ENCODE peak calls at places on chromosomes 5 and 9, in nine cellular contexts. One of them, this sample, is unnamed.

GRCh38 chr5:124908603-124909451 is 162.4 kb upstream of the ZNF608 start:
- DNase-seq in IMR-90: peak; percentile 18
- DNase-seq in lower lobe of right lung: no peak
- DNase-seq in ascending aorta: no peak
- DNase-seq in dorsolateral prefrontal cortex: no peak
- DNase-seq in cardiac muscle cell: peak; percentile 69
- DNase-seq in fibroblast of mammary gland: peak; percentile 30
- DNase-seq in AG09319: no peak
- DNase-seq in osteocyte: no peak
- DNase-seq in this sample: no peak

GRCh38 chr5:160635046-160635445 is 213.4 kb downstream of the PTTG1 start:
- DNase-seq in IMR-90: no peak
- DNase-seq in lower lobe of right lung: no peak
- DNase-seq in ascending aorta: no peak
- DNase-seq in dorsolateral prefrontal cortex: no peak
- DNase-seq in cardiac muscle cell: no peak
- DNase-seq in fibroblast of mammary gland: no peak
- DNase-seq in AG09319: no peak
- DNase-seq in osteocyte: no peak
- DNase-seq in this sample: no peak

GRCh38 chr5:178519804-178520203 is 70.4 kb downstream of the COL23A1 start:
- DNase-seq in IMR-90: no peak
- DNase-seq in lower lobe of right lung: no peak
- DNase-seq in ascending aorta: no peak
- DNase-seq in dorsolateral prefrontal cortex: no peak
- DNase-seq in cardiac muscle cell: no peak
- DNase-seq in fibroblast of mammary gland: no peak
- DNase-seq in AG09319: no peak
- DNase-seq in osteocyte: no peak
- DNase-seq in this sample: no peak

GRCh38 chr5:155024015-155024414 is 10.5 kb downstream of the KIF4B start:
- DNase-seq in IMR-90: no peak
- DNase-seq in lower lobe of right lung: peak; percentile 51
- DNase-seq in ascending aorta: no peak
- DNase-seq in dorsolateral prefrontal cortex: no peak
- DNase-seq in cardiac muscle cell: no peak
- DNase-seq in fibroblast of mammary gland: no peak
- DNase-seq in AG09319: no peak
- DNase-seq in osteocyte: no peak
- DNase-seq in this sample: no peak

GRCh38 chr9:710951-711745 is 130.3 kb upstream of the DMRT1 start:
- DNase-seq in IMR-90: no peak
- DNase-seq in lower lobe of right lung: no peak
- DNase-seq in ascending aorta: no peak
- DNase-seq in dorsolateral prefrontal cortex: no peak
- DNase-seq in cardiac muscle cell: no peak
- DNase-seq in fibroblast of mammary gland: no peak
- DNase-seq in AG09319: no peak
- DNase-seq in osteocyte: no peak
- DNase-seq in this sample: no peak

GRCh38 chr9:109780453-109781033 is 545 bp downstream of the PALM2AKAP2 start:
- DNase-seq in IMR-90: no peak
- DNase-seq in lower lobe of right lung: no peak
- DNase-seq in ascending aorta: no peak
- DNase-seq in dorsolateral prefrontal cortex: no peak
- DNase-seq in cardiac muscle cell: peak; percentile 53
- DNase-seq in fibroblast of mammary gland: peak; percentile 33
- DNase-seq in AG09319: no peak
- DNase-seq in osteocyte: no peak
- DNase-seq in this sample: no peak

GRCh38 chr5:74241751-74242140 is 398.8 kb downstream of the ENC1 start:
- DNase-seq in IMR-90: peak; percentile 34
- DNase-seq in lower lobe of right lung: no peak
- DNase-seq in ascending aorta: no peak
- DNase-seq in dorsolateral prefrontal cortex: no peak
- DNase-seq in cardiac muscle cell: no peak
- DNase-seq in fibroblast of mammary gland: no peak
- DNase-seq in AG09319: no peak
- DNase-seq in osteocyte: no peak
- DNase-seq in this sample: no peak

GRCh38 chr5:90438100-90438499 is 28.5 kb upstream of the CETN3 start:
- DNase-seq in IMR-90: no peak
- DNase-seq in lower lobe of right lung: no peak
- DNase-seq in ascending aorta: no peak
- DNase-seq in dorsolateral prefrontal cortex: no peak
- DNase-seq in cardiac muscle cell: peak; percentile 75
- DNase-seq in fibroblast of mammary gland: no peak
- DNase-seq in AG09319: no peak
- DNase-seq in osteocyte: no peak
- DNase-seq in this sample: no peak

GRCh38 chr9:32524558-32525461 is 1.2 kb downstream of the RIGI start:
- DNase-seq in IMR-90: no peak
- DNase-seq in lower lobe of right lung: no peak
- DNase-seq in ascending aorta: no peak
- DNase-seq in dorsolateral prefrontal cortex: no peak
- DNase-seq in cardiac muscle cell: no peak
- DNase-seq in fibroblast of mammary gland: no peak
- DNase-seq in AG09319: no peak
- DNase-seq in osteocyte: no peak
- DNase-seq in this sample: peak; percentile 59

GRCh38 chr9:95197692-95198271 is 119.7 kb downstream of the FANCC start:
- DNase-seq in IMR-90: peak; percentile 18
- DNase-seq in lower lobe of right lung: no peak
- DNase-seq in ascending aorta: no peak
- DNase-seq in dorsolateral prefrontal cortex: no peak
- DNase-seq in cardiac muscle cell: no peak
- DNase-seq in fibroblast of mammary gland: peak; percentile 62
- DNase-seq in AG09319: no peak
- DNase-seq in osteocyte: no peak
- DNase-seq in this sample: no peak

GRCh38 chr5:59724482-59725392 is 168.8 kb downstream of the PDE4D start:
- DNase-seq in IMR-90: peak; percentile 36
- DNase-seq in lower lobe of right lung: no peak
- DNase-seq in ascending aorta: no peak
- DNase-seq in dorsolateral prefrontal cortex: no peak
- DNase-seq in cardiac muscle cell: peak; percentile 60
- DNase-seq in fibroblast of mammary gland: peak; percentile 59
- DNase-seq in AG09319: no peak
- DNase-seq in osteocyte: no peak
- DNase-seq in this sample: no peak

GRCh38 chr9:124786881-124787573 is 10.1 kb downstream of the OLFML2A start:
- DNase-seq in IMR-90: no peak
- DNase-seq in lower lobe of right lung: no peak
- DNase-seq in ascending aorta: no peak
- DNase-seq in dorsolateral prefrontal cortex: no peak
- DNase-seq in cardiac muscle cell: no peak
- DNase-seq in fibroblast of mammary gland: no peak
- DNase-seq in AG09319: no peak
- DNase-seq in osteocyte: peak; percentile 67
- DNase-seq in this sample: peak; percentile 90

GRCh38 chr5:179439181-179439990 is 94.1 kb upstream of the ADAMTS2 start:
- DNase-seq in IMR-90: no peak
- DNase-seq in lower lobe of right lung: peak; percentile 30
- DNase-seq in ascending aorta: no peak
- DNase-seq in dorsolateral prefrontal cortex: no peak
- DNase-seq in cardiac muscle cell: no peak
- DNase-seq in fibroblast of mammary gland: no peak
- DNase-seq in AG09319: no peak
- DNase-seq in osteocyte: no peak
- DNase-seq in this sample: peak; percentile 79

GRCh38 chr5:143209881-143210395 is 193.5 kb downstream of the NR3C1 start:
- DNase-seq in IMR-90: no peak
- DNase-seq in lower lobe of right lung: no peak
- DNase-seq in ascending aorta: no peak
- DNase-seq in dorsolateral prefrontal cortex: no peak
- DNase-seq in cardiac muscle cell: no peak
- DNase-seq in fibroblast of mammary gland: no peak
- DNase-seq in AG09319: no peak
- DNase-seq in osteocyte: no peak
- DNase-seq in this sample: no peak

GRCh38 chr5:143207058-143207457 is 196.4 kb downstream of the NR3C1 start:
- DNase-seq in IMR-90: no peak
- DNase-seq in lower lobe of right lung: no peak
- DNase-seq in ascending aorta: no peak
- DNase-seq in dorsolateral prefrontal cortex: no peak
- DNase-seq in cardiac muscle cell: no peak
- DNase-seq in fibroblast of mammary gland: no peak
- DNase-seq in AG09319: no peak
- DNase-seq in osteocyte: no peak
- DNase-seq in this sample: no peak

GRCh38 chr5:143207563-143208364 is 195.7 kb downstream of the NR3C1 start:
- DNase-seq in IMR-90: peak; percentile 15
- DNase-seq in lower lobe of right lung: no peak
- DNase-seq in ascending aorta: no peak
- DNase-seq in dorsolateral prefrontal cortex: peak; percentile 43
- DNase-seq in cardiac muscle cell: no peak
- DNase-seq in fibroblast of mammary gland: no peak
- DNase-seq in AG09319: no peak
- DNase-seq in osteocyte: no peak
- DNase-seq in this sample: no peak

GRCh38 chr5:143208365-143208641 is 195.2 kb downstream of the NR3C1 start:
- DNase-seq in IMR-90: no peak
- DNase-seq in lower lobe of right lung: no peak
- DNase-seq in ascending aorta: no peak
- DNase-seq in dorsolateral prefrontal cortex: no peak
- DNase-seq in cardiac muscle cell: no peak
- DNase-seq in fibroblast of mammary gland: no peak
- DNase-seq in AG09319: no peak
- DNase-seq in osteocyte: no peak
- DNase-seq in this sample: no peak

DNA sequence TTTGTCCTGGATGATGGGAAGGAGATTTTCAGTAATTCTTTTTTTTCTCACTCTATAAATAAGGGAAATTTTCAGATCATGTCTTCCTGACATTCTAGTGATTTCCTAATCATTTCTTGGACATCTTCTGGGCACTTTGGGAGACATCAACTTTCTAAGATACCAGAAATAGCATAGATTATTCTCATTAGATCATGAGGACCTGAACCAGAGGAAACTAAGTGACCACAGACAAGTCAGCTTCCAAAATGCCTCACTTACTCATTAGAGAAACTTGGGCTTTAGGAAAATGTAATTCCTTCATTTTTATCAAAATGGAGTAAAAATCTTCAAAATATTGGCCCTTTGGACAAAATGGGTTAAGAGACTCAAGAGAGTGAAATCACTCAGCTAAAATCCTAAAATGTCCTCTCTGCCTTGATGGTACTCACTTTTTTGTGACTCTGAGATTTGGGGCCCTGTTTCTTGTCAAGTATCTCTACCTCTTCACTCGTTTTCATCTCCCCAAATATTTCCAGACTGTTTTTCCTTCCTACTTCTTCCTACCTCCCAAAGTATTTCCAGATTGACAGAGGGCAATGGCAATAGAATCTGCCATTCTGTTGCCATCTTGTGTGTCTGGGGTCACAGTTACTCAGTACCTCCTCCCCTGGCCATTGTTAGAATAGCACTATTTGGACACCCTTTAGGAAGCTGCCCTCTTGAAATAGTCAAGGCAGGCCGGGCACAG is 194.5 kb downstream of the NR3C1 start:
- DNase-seq in IMR-90: peak; percentile 47
- DNase-seq in lower lobe of right lung: no peak
- DNase-seq in ascending aorta: no peak
- DNase-seq in dorsolateral prefrontal cortex: no peak
- DNase-seq in cardiac muscle cell: no peak
- DNase-seq in fibroblast of mammary gland: no peak
- DNase-seq in AG09319: no peak
- DNase-seq in osteocyte: no peak
- DNase-seq in this sample: no peak
- TF ChIP-seq CTCF in IMR-90: peak; percentile 11
- TF ChIP-seq CTCF in lower lobe of right lung: no peak
- TF ChIP-seq CTCF in ascending aorta: no peak
- TF ChIP-seq CTCF in dorsolateral prefrontal cortex: no peak
- TF ChIP-seq CTCF in cardiac muscle cell: peak; percentile 11
- TF ChIP-seq CTCF in fibroblast of mammary gland: peak; percentile 24
- TF ChIP-seq CTCF in AG09319: no peak
- TF ChIP-seq CTCF in osteocyte: peak; percentile 14
- TF ChIP-seq CTCF in this sample: peak; percentile 43

DNA sequence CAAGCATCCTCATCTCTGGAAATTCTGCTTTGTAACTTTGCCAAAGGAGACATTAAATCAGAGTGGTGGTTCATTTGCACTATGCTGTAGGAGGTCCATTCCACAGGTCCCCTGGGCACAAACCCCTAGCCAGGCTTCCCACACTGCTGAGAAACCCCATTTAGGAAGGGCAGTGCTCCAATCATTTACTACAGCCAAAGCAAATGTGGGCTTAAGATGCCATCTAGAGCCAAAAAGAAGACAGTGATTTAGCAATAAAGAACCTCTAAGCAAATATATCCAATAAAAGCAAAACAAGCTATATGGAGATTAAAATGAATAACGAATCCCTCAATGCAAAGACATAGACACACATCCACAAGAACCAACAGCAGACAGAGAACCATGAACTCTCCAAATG is 129.0 kb upstream of the ALDH1B1 start:
- DNase-seq in IMR-90: peak; percentile 48
- DNase-seq in lower lobe of right lung: no peak
- DNase-seq in ascending aorta: no peak
- DNase-seq in dorsolateral prefrontal cortex: no peak
- DNase-seq in cardiac muscle cell: no peak
- DNase-seq in fibroblast of mammary gland: peak; percentile 38
- DNase-seq in AG09319: peak; percentile 1
- DNase-seq in osteocyte: peak; percentile 15
- DNase-seq in this sample: no peak
- TF ChIP-seq CTCF in IMR-90: peak; percentile 67
- TF ChIP-seq CTCF in lower lobe of right lung: peak; percentile 17
- TF ChIP-seq CTCF in ascending aorta: no peak
- TF ChIP-seq CTCF in dorsolateral prefrontal cortex: no peak
- TF ChIP-seq CTCF in cardiac muscle cell: peak; percentile 55
- TF ChIP-seq CTCF in fibroblast of mammary gland: peak; percentile 23
- TF ChIP-seq CTCF in AG09319: peak; percentile 27
- TF ChIP-seq CTCF in osteocyte: peak; percentile 57
- TF ChIP-seq CTCF in this sample: peak; percentile 77

GRCh38 chr5:114101153-114101552 is 260.7 kb upstream of the KCNN2 start:
- DNase-seq in IMR-90: peak; percentile 80
- DNase-seq in lower lobe of right lung: no peak
- DNase-seq in ascending aorta: no peak
- DNase-seq in dorsolateral prefrontal cortex: no peak
- DNase-seq in cardiac muscle cell: peak; percentile 70
- DNase-seq in fibroblast of mammary gland: peak; percentile 49
- DNase-seq in AG09319: peak; percentile 18
- DNase-seq in osteocyte: no peak
- DNase-seq in this sample: no peak
- TF ChIP-seq CTCF in IMR-90: peak; percentile 82
- TF ChIP-seq CTCF in lower lobe of right lung: peak; percentile 59
- TF ChIP-seq CTCF in ascending aorta: peak; percentile 19
- TF ChIP-seq CTCF in dorsolateral prefrontal cortex: peak; percentile 45
- TF ChIP-seq CTCF in cardiac muscle cell: peak; percentile 57
- TF ChIP-seq CTCF in fibroblast of mammary gland: peak; percentile 54
- TF ChIP-seq CTCF in AG09319: peak; percentile 56
- TF ChIP-seq CTCF in osteocyte: peak; percentile 87
- TF ChIP-seq CTCF in this sample: peak; percentile 88

DNA sequence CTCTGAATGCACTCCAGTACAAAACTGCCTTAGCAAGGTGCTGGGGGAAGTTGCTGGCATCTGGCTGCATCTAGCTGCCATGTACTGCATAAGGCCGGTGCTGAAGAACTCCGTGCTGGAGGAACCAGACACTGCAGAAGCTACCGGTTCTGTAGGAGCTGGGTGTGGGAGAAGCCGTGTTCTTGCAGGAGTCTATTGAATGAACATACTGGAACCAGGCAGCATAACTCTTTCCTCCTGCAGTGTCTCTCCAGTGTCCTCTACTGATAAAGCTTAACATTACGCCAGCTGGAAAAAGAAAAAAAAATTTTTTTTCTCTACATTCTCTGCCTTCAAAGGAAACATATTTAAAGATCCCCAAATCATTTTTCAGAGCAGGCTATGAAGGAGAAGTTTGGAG is 38.5 kb downstream of the VPS13A start:
- DNase-seq in IMR-90: peak; percentile 55
- DNase-seq in lower lobe of right lung: no peak
- DNase-seq in ascending aorta: no peak
- DNase-seq in dorsolateral prefrontal cortex: no peak
- DNase-seq in cardiac muscle cell: peak; percentile 14
- DNase-seq in fibroblast of mammary gland: peak; percentile 27
- DNase-seq in AG09319: no peak
- DNase-seq in osteocyte: no peak
- DNase-seq in this sample: no peak
- TF ChIP-seq CTCF in IMR-90: peak; percentile 53
- TF ChIP-seq CTCF in lower lobe of right lung: no peak
- TF ChIP-seq CTCF in ascending aorta: no peak
- TF ChIP-seq CTCF in dorsolateral prefrontal cortex: no peak
- TF ChIP-seq CTCF in cardiac muscle cell: peak; percentile 35
- TF ChIP-seq CTCF in fibroblast of mammary gland: peak; percentile 16
- TF ChIP-seq CTCF in AG09319: peak; percentile 26
- TF ChIP-seq CTCF in osteocyte: peak; percentile 43
- TF ChIP-seq CTCF in this sample: peak; percentile 73

This sample was measured in chondrocyte.